ENCODE peak calls at places on chromosomes 6 and 20, in five cellular contexts. One of them, this sample, is unnamed. For H3K79me2, the result is how much of the 10 kb centered on the place peaks cover.

GRCh38 chr20:6122873-6123649 is at the start of gene FERMT1:
- DNase-seq in mesendoderm: peak
- DNase-seq in H9: peak
- DNase-seq in HepG2: peak
- DNase-seq in H1: peak
- DNase-seq in this sample: peak

GRCh38 chr20:15916623-15917022 is 656.6 kb downstream of the KIF16B start:
- DNase-seq in HepG2: no peak
- DNase-seq in H9: no peak
- DNase-seq in mesendoderm: peak
- DNase-seq in H1: no peak
- DNase-seq in this sample: no peak

GRCh38 chr20:21436186-21436585 is 38.9 kb upstream of the NKX2-4 start:
- DNase-seq in mesendoderm: no peak
- DNase-seq in H9: no peak
- DNase-seq in H1: no peak
- DNase-seq in HepG2: peak
- DNase-seq in this sample: no peak

GRCh38 chr20:25676164-25676809 is 20.4 kb downstream of the ZNF337 start:
- DNase-seq in H1: no peak
- DNase-seq in HepG2: peak
- DNase-seq in H9: no peak
- DNase-seq in mesendoderm: no peak
- DNase-seq in this sample: peak

GRCh38 chr6:109239192-109239917 is 142.9 kb downstream of the CD164 start:
- DNase-seq in mesendoderm: no peak
- DNase-seq in H1: no peak
- DNase-seq in HepG2: no peak
- DNase-seq in H9: no peak
- DNase-seq in this sample: peak

GRCh38 chr6:161434921-161435411 is 161.1 kb upstream of the AGPAT4 start:
- DNase-seq in mesendoderm: no peak
- DNase-seq in H9: no peak
- DNase-seq in H1: no peak
- DNase-seq in HepG2: no peak
- DNase-seq in this sample: peak

GRCh38 chr6:134122775-134123174 is 70.4 kb upstream of the SLC2A12 start:
- DNase-seq in mesendoderm: no peak
- DNase-seq in HepG2: no peak
- DNase-seq in H9: no peak
- DNase-seq in H1: no peak
- DNase-seq in this sample: no peak

GRCh38 chr20:46423342-46423741 is 16.9 kb upstream of the ELMO2 start:
- DNase-seq in HepG2: no peak
- DNase-seq in H9: no peak
- DNase-seq in H1: no peak
- DNase-seq in mesendoderm: peak
- DNase-seq in this sample: no peak

GRCh38 chr20:16444056-16444777 is 129.0 kb downstream of the KIF16B start:
- DNase-seq in HepG2: no peak
- DNase-seq in H1: no peak
- DNase-seq in H9: no peak
- DNase-seq in mesendoderm: no peak
- DNase-seq in this sample: no peak

GRCh38 chr6:125868996-125869395 is 78.2 kb downstream of the NCOA7 start:
- DNase-seq in HepG2: no peak
- DNase-seq in mesendoderm: no peak
- DNase-seq in H9: no peak
- DNase-seq in H1: no peak
- DNase-seq in this sample: no peak

GRCh38 chr6:87718662-87719433 is 16.8 kb upstream of the AKIRIN2 start:
- DNase-seq in mesendoderm: no peak
- DNase-seq in H1: no peak
- DNase-seq in HepG2: no peak
- DNase-seq in H9: no peak
- DNase-seq in this sample: no peak

GRCh38 chr20:50519036-50519780 is 9.0 kb downstream of the PTPN1 start:
- DNase-seq in mesendoderm: no peak
- DNase-seq in H1: no peak
- DNase-seq in H9: no peak
- DNase-seq in HepG2: no peak
- DNase-seq in this sample: no peak

GRCh38 chr20:29443819-29444218 is 1813.6 kb upstream of the DEFB115 start:
- DNase-seq in H1: no peak
- DNase-seq in H9: no peak
- DNase-seq in mesendoderm: no peak
- DNase-seq in HepG2: no peak
- DNase-seq in this sample: no peak

GRCh38 chr6:35243386-35243958 is 16.1 kb upstream of the ZNF76 start:
- DNase-seq in H9: no peak
- DNase-seq in mesendoderm: no peak
- DNase-seq in H1: no peak
- DNase-seq in HepG2: no peak
- DNase-seq in this sample: no peak

GRCh38 chr6:53796791-53797190 is 2.0 kb downstream of the LRRC1 start:
- DNase-seq in H9: no peak
- DNase-seq in H1: no peak
- DNase-seq in mesendoderm: no peak
- DNase-seq in HepG2: no peak
- DNase-seq in this sample: no peak

GRCh38 chr20:37362231-37362792 is 16.4 kb downstream of the SRC start:
- DNase-seq in mesendoderm: no peak
- DNase-seq in HepG2: no peak
- DNase-seq in H9: no peak
- DNase-seq in H1: no peak
- DNase-seq in this sample: no peak

GRCh38 chr20:52056203-52057062 is 135.1 kb downstream of the ZFP64 start:
- DNase-seq in HepG2: no peak
- DNase-seq in mesendoderm: no peak
- DNase-seq in H9: no peak
- DNase-seq in H1: no peak
- DNase-seq in this sample: no peak

GRCh38 chr6:28765978-28766351 is 157.8 kb downstream of the TRIM27 start:
- DNase-seq in H1: no peak
- DNase-seq in mesendoderm: peak
- DNase-seq in H9: peak
- DNase-seq in HepG2: no peak
- DNase-seq in this sample: peak

GRCh38 chr20:38706482-38706881 is 17.8 kb upstream of the SLC32A1 start:
- DNase-seq in H1: no peak
- DNase-seq in mesendoderm: peak
- DNase-seq in H9: peak
- DNase-seq in HepG2: no peak
- DNase-seq in this sample: no peak

GRCh38 chr6:170222498-170223471 is 68.1 kb downstream of the DLL1 start:
- DNase-seq in HepG2: no peak
- DNase-seq in mesendoderm: no peak
- DNase-seq in H1: no peak
- DNase-seq in H9: no peak
- DNase-seq in this sample: no peak

GRCh38 chr6:81937296-81937937 is 184.9 kb upstream of the TENT5A start:
- DNase-seq in H1: no peak
- DNase-seq in HepG2: peak
- DNase-seq in mesendoderm: no peak
- DNase-seq in H9: no peak
- DNase-seq in this sample: peak

GRCh38 chr6:118198746-118199145 is 291.7 kb downstream of the SLC35F1 start:
- DNase-seq in mesendoderm: no peak
- DNase-seq in H9: no peak
- DNase-seq in HepG2: no peak
- DNase-seq in H1: no peak
- DNase-seq in this sample: peak

GRCh38 chr6:112331306-112331705 is 15.8 kb upstream of the RFPL4B start:
- DNase-seq in mesendoderm: no peak
- DNase-seq in HepG2: no peak
- DNase-seq in H1: no peak
- DNase-seq in H9: no peak
- DNase-seq in this sample: no peak

GRCh38 chr6:11412011-11412424 is 125.5 kb upstream of the TMEM170B start:
- DNase-seq in H1: no peak
- DNase-seq in mesendoderm: peak
- DNase-seq in HepG2: no peak
- DNase-seq in H9: no peak
- DNase-seq in this sample: no peak

GRCh38 chr20:57707849-57708693 is 1.7 kb downstream of the PMEPA1 start:
- DNase-seq in H1: no peak
- DNase-seq in mesendoderm: no peak
- DNase-seq in H9: no peak
- DNase-seq in HepG2: no peak
- DNase-seq in this sample: no peak

GRCh38 chr20:25139061-25139705 is 56.3 kb upstream of the ENTPD6 start:
- DNase-seq in HepG2: peak
- DNase-seq in H1: no peak
- DNase-seq in mesendoderm: peak
- DNase-seq in H9: no peak
- DNase-seq in this sample: no peak

GRCh38 chr20:17992224-17992637 is 23.4 kb downstream of the MGME1 start:
- DNase-seq in H1: no peak
- DNase-seq in H9: no peak
- DNase-seq in mesendoderm: no peak
- DNase-seq in HepG2: no peak
- DNase-seq in this sample: no peak

GRCh38 chr6:77626431-77626830 is 26.4 kb upstream of the MEI4 start:
- DNase-seq in H1: no peak
- DNase-seq in HepG2: no peak
- DNase-seq in H9: no peak
- DNase-seq in mesendoderm: no peak
- DNase-seq in this sample: no peak

GRCh38 chr20:63167026-63167917 is 48.7 kb downstream of the YTHDF1 start:
- DNase-seq in H9: peak
- DNase-seq in H1: no peak
- DNase-seq in mesendoderm: peak
- DNase-seq in HepG2: no peak
- DNase-seq in this sample: no peak

GRCh38 chr6:127956260-127956888 is 55.5 kb upstream of the THEMIS start:
- DNase-seq in HepG2: no peak
- DNase-seq in H9: no peak
- DNase-seq in H1: peak
- DNase-seq in mesendoderm: peak
- DNase-seq in this sample: no peak

DNA sequence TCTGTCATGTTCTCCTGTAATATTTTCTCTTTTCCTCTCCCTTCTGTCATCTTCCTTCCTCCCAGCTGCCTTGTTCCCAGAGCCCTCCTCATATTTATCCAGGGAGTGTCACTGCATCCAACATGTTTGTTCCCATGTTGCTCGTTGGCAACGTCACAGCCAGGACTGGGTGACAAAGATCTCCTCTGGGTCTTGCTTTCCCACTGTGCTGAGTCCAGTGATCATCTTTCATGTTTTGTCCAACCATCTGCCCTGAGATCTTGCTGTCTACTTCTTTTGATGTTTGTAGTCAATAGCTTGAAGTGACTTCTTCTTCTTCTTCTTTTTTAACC is 26.6 kb downstream of the FARS2 start:
- DNase-seq in HepG2: no peak
- DNase-seq in mesendoderm: no peak
- DNase-seq in H9: no peak
- DNase-seq in H1: no peak
- DNase-seq in this sample: no peak
- H3K79me2 ChIP-seq in HepG2: under half
- H3K79me2 ChIP-seq in mesendoderm: under half
- H3K79me2 ChIP-seq in H9: under half
- H3K79me2 ChIP-seq in H1: under half
- H3K79me2 ChIP-seq in this sample: under half

DNA sequence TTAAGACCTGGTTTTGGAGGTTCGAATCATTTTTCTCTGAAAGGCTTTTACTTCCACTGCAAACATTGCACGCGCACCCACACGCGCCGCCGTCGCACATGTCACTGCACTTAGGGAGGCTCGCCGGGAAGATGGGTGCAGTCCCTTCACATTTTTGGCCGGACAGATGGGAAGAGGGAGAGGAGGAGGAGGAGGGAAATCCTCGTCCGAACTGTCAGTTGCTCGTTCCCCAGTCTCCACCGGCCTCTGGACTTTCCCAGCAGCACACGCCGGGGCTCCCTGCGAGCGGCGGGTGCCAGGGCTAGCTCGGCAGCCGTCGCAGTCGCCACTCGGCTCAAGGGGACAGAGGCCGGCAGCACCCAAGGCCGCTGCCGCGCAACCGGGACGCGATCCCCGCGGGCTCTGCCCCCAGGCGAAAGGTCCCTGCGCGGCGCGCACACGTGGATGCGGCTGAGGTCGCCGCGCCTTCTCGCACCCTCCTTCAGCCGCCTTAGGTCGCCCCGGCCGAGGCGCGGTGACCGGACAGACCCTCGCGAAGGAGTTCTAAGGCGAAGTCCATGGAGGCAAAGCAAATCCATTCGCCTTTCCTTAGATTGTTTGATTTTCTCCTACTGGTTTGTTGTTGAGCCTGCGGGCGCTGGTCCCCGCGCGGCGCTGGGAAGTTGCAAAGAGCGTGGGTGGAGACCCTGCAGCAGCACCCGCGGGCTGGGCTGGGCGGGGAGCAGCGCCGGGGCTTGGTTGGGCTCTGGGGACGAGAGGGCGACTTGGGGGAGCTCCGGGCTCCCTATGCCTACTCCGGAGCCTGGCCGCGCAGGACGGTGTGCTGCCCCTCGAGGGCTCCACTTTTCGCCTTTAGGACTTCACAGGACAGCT is 1.2 kb downstream of the MYB start:
- DNase-seq in HepG2: no peak
- DNase-seq in H1: no peak
- DNase-seq in H9: peak
- DNase-seq in mesendoderm: peak
- DNase-seq in this sample: peak
- H3K79me2 ChIP-seq in HepG2: under half
- H3K79me2 ChIP-seq in H1: under half
- H3K79me2 ChIP-seq in H9: under half
- H3K79me2 ChIP-seq in mesendoderm: under half
- H3K79me2 ChIP-seq in this sample: under half

GRCh38 chr6:151043944-151044343 is 178.4 kb downstream of the MTHFD1L start:
- DNase-seq in HepG2: no peak
- DNase-seq in H1: no peak
- DNase-seq in H9: no peak
- DNase-seq in mesendoderm: no peak
- DNase-seq in this sample: no peak
- H3K79me2 ChIP-seq in HepG2: under half
- H3K79me2 ChIP-seq in H1: under half
- H3K79me2 ChIP-seq in H9: under half
- H3K79me2 ChIP-seq in mesendoderm: under half
- H3K79me2 ChIP-seq in this sample: under half

GRCh38 chr6:25132934-25133333 is 146.2 kb upstream of the CARMIL1 start:
- DNase-seq in HepG2: no peak
- DNase-seq in mesendoderm: peak
- DNase-seq in H1: no peak
- DNase-seq in H9: no peak
- DNase-seq in this sample: no peak

GRCh38 chr6:25137497-25137896 is 141.7 kb upstream of the CARMIL1 start:
- DNase-seq in H9: no peak
- DNase-seq in H1: no peak
- DNase-seq in HepG2: no peak
- DNase-seq in mesendoderm: no peak
- DNase-seq in this sample: no peak

GRCh38 chr6:25130518-25130917 is 148.7 kb upstream of the CARMIL1 start:
- DNase-seq in H1: no peak
- DNase-seq in HepG2: no peak
- DNase-seq in H9: no peak
- DNase-seq in mesendoderm: no peak
- DNase-seq in this sample: no peak

GRCh38 chr6:25136879-25137278 is 142.3 kb upstream of the CARMIL1 start:
- DNase-seq in H9: no peak
- DNase-seq in H1: no peak
- DNase-seq in mesendoderm: no peak
- DNase-seq in HepG2: no peak
- DNase-seq in this sample: no peak

GRCh38 chr6:25133479-25133878 is 145.7 kb upstream of the CARMIL1 start:
- DNase-seq in H1: no peak
- DNase-seq in H9: no peak
- DNase-seq in mesendoderm: no peak
- DNase-seq in HepG2: no peak
- DNase-seq in this sample: no peak
- H3K79me2 ChIP-seq in H1: under half
- H3K79me2 ChIP-seq in H9: under half
- H3K79me2 ChIP-seq in mesendoderm: under half
- H3K79me2 ChIP-seq in HepG2: under half
- H3K79me2 ChIP-seq in this sample: under half